ENCODE peak calls at places on chromosomes 4 and X, in seven cellular contexts. A, B, O, D, X, T and F are unnamed samples.

GRCh38 chr4:105192910-105193309 is 46.2 kb downstream of the TET2 start:
- DNase-seq in A (no peak), O (no peak), D (no peak), B (no peak), X (no peak), T (no peak), F (no peak)

GRCh38 chr4:117610706-117611308 is 423.5 kb upstream of the NDST3 start:
- DNase-seq in X (no peak), O (no peak), A (no peak), T (no peak), B (no peak), D (no peak), F (no peak)

GRCh38 chrX:100946521-100946920 is 17.8 kb upstream of the XKRX start:
- DNase-seq in B (peak; percentile 28), A (no peak), O (no peak), D (no peak), T (no peak), X (no peak), F (no peak)

GRCh38 chr4:182074842-182075241 is 168.4 kb upstream of the TENM3 start:
- DNase-seq in A (no peak), D (no peak), B (no peak), T (no peak), X (no peak), O (no peak), F (no peak)

GRCh38 chr4:113003841-113004240 is 45.6 kb upstream of the ANK2 start:
- DNase-seq in D (no peak), T (no peak), B (peak; percentile 79), X (no peak), O (no peak), A (no peak), F (no peak)

GRCh38 chr4:55367084-55367722 is 21.2 kb downstream of the SRD5A3 start:
- DNase-seq in T (no peak), O (peak; percentile 35), D (peak; percentile 22), X (no peak), A (no peak), B (no peak), F (no peak)

GRCh38 chr4:116343809-116344208 is 741.6 kb downstream of the TRAM1L1 start:
- DNase-seq in O (no peak), D (no peak), T (no peak), B (no peak), X (no peak), A (no peak), F (no peak)

GRCh38 chr4:147453561-147454141 is 27.2 kb upstream of the EDNRA start:
- DNase-seq in A (no peak), B (peak; percentile 35), D (peak; percentile 32), X (no peak), O (no peak), T (no peak), F (peak; percentile 39)

GRCh38 chr4:3871181-3871852 is 105.1 kb downstream of the ADRA2C start:
- DNase-seq in T (no peak), X (peak; percentile 84), B (no peak), A (peak; percentile 13), D (peak; percentile 94), O (peak; percentile 90), F (no peak)

GRCh38 chr4:8847764-8848163 is 23.9 kb downstream of the HMX1 start:
- DNase-seq in D (peak; percentile 39), O (peak; percentile 53), T (no peak), A (no peak), X (peak; percentile 47), B (no peak), F (peak; percentile 12)

GRCh38 chr4:87068591-87069021 is 133.8 kb downstream of the AFF1 start:
- DNase-seq in B (no peak), A (no peak), X (peak; percentile 46), D (no peak), T (peak; percentile 53), O (no peak), F (no peak)

GRCh38 chr4:55329012-55329411 is 17.0 kb upstream of the SRD5A3 start:
- DNase-seq in T (no peak), D (no peak), B (peak; percentile 48), A (no peak), X (no peak), O (no peak), F (no peak)

GRCh38 chrX:48958635-48959094 is 1.3 kb upstream of the OTUD5 start:
- DNase-seq in B (peak; percentile 53), O (peak; percentile 52), A (peak; percentile 17), X (no peak), D (peak; percentile 10), T (no peak), F (no peak)

GRCh38 chr4:26342328-26343040 is 21.7 kb downstream of the RBPJ start:
- DNase-seq in X (no peak), A (no peak), T (no peak), B (peak; percentile 86), O (no peak), D (no peak), F (peak; percentile 23)

GRCh38 chr4:147287588-147287890 is 193.4 kb upstream of the EDNRA start:
- DNase-seq in A (no peak), D (no peak), O (no peak), B (no peak), X (no peak), T (no peak), F (no peak)

GRCh38 chr4:57184378-57185031 is 74.3 kb upstream of the IGFBP7 start:
- DNase-seq in D (no peak), X (no peak), T (no peak), A (no peak), O (no peak), B (peak; percentile 29), F (no peak)

DNA sequence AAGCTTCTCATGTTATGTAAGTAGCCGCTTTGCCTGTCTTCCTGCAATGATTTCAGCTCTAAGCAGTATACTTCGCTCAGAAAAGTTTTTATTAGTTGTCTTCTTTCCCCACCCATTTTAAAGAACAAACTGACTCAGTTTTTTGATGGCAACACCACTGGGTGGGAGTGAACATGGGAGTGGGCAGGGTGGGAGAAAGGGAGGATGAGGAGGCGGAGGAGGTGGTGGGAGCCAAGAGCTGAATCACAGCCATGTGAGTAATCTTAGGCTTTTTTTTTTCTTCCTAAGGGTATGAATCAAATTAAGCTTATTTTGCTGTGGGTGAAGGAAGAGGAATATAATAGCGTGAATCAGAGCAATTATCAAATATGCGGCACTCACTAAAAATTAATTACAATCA is 574.3 kb upstream of the DIPK2B start:
- DNase-seq in O (no peak), X (no peak), A (no peak), D (no peak), B (peak; percentile 89), T (no peak), F (no peak)
- H3K27ac ChIP-seq in O (no peak overlapping the region), X (peak overlapping the region; percentile 96), A (no peak overlapping the region), D (peak overlapping the region; percentile 26), B (peak overlapping the region; percentile 98), T (no peak overlapping the region), F (peak overlapping the region; percentile 94)

GRCh38 chrX:151912780-151913179 is at the start of gene MAGEA4:
- DNase-seq in D (no peak), X (no peak), B (no peak), A (no peak), T (no peak), O (no peak), F (no peak)

DNA sequence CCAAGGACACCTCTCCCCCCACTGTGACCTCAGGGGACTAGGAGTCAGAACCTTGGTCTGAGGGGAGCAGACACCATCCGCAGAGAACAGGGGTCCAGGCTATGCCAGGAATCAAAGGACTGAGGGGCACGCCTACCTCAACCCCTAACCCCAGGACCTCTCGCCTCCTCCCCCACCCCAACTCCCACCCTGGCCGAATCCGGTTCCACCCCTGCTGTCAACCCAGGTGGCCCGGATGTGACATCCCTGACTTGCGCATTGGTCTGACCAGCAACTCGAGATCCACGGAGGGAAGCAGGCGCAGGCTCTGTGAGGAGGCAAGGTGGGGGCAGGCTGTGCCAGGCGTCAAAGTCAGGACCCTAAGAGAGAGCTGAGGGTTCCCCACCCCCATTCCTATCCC is 468 bp upstream of the MAGEA4 start:
- DNase-seq in X (no peak), D (no peak), B (no peak), A (no peak), T (no peak), O (no peak), F (no peak)
- TF ChIP-seq EZH2phosphoT487 in X (no peak), D (no peak), B (no peak), A (no peak), T (no peak), O (no peak), F (no peak)

GRCh38 chrX:12954981-12955380 is 19.9 kb upstream of the TMSB4X start:
- DNase-seq in X (no peak), O (no peak), A (no peak), B (no peak), T (peak; percentile 59), D (no peak), F (no peak)

GRCh38 chrX:12958461-12958860 is 16.4 kb upstream of the TMSB4X start:
- DNase-seq in O (no peak), B (no peak), T (peak; percentile 61), A (no peak), X (no peak), D (no peak), F (no peak)

GRCh38 chrX:12956704-12957541 is 18.0 kb upstream of the TMSB4X start:
- DNase-seq in D (peak; percentile 41), T (peak; percentile 92), X (peak; percentile 4), O (no peak), B (peak; percentile 55), A (peak; percentile 88), F (peak; percentile 37)

GRCh38 chrX:12955882-12956703 is 18.8 kb upstream of the TMSB4X start:
- DNase-seq in X (no peak), O (no peak), D (no peak), T (peak; percentile 88), B (peak; percentile 62), A (peak; percentile 66), F (peak; percentile 46)

DNA sequence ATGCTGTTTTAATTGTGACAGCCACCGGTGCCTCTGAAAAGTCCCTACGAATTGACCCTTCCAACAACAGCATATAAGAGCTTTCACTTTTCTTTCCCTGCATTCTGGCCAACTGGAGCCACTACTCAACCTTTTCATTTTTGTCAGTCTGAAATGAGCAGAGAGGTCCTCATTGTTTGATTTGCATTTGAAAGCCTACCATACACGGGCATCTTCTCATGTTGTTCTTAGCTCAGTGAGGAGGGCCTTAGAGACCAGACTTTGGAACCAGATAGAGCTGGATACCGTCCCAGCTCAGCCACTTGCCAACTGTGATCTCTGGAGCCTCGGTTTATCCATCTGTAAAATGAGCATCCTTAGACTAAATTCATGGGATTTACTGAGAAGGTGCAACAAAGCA is 16.9 kb upstream of the TMSB4X start:
- DNase-seq in A (no peak), O (no peak), T (no peak), B (no peak), X (no peak), D (no peak), F (no peak)
- H3K27ac ChIP-seq in A (peak overlapping the region; percentile 93), O (no peak overlapping the region), T (peak overlapping the region; percentile 100), B (no peak overlapping the region), X (peak overlapping the region; percentile 96), D (no peak overlapping the region), F (no peak overlapping the region)

DNA sequence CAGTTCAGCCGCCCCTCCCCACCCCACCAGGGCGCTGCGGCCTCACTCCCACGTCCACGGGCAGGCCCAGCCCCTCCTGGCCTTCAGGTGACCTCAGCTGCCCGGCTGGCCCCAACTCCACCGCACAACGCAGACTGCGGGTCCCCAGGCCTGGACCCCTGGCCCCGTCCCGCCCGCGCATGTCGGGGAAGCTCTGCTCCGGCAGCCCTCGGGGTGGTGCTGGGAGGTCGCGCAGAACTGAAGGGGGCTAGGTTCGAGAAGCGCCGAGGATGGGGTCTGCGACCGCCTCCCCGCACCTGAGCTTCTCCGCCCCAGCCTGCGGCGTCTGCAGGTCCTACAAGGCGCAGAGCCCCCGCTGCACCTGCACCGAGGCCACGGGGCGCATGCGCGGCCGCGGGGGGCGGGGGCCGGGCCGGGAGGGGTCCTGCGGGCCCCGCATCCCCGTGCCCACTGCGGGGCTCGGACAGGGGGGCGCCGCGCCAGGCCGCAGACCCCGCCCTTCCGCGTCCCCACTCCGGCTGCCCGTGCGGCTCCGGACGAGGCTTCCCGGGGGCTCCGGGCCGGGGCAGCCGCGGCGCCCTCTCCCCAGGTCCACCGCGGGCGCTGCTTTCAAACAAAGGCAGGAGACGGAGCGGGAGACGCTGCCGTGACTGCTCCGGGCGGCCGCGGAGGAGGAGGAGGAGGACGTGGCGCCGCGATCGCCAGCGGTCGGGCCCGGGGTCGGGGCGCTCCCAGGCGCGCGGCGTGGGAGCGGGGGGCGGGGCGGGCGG is 678 bp upstream of the NAT8L start:
- DNase-seq in O (peak; percentile 72), A (no peak), B (no peak), X (peak; percentile 93), D (peak; percentile 57), T (no peak), F (no peak)
- TF ChIP-seq EZH2phosphoT487 in O (peak; percentile 71), A (no peak), B (no peak), X (no peak), D (no peak), T (no peak), F (no peak)